ENCODE peak calls at places on chromosomes 16 and 17, in seven cellular contexts. Z is NCI-H510A treated with DMSO at 0.1 percent for 48 hours, W is Right ventricle myocardium superior, E is mucosa of gallbladder, Y is tibial artery, F is fibroblast of lung, O is amniotic epithelial cell. N is an unnamed sample.

GRCh38 chr17:21502301-21502700 is 126.1 kb downstream of the KCNJ12 start:
- DNase-seq in W (no peak), Y (no peak), F (no peak), Z (no peak), E (no peak), O (no peak), N (no peak)

GRCh38 chr16:49415083-49415482 is 41.5 kb downstream of the C16orf78 start:
- DNase-seq in O (no peak), W (no peak), E (no peak), Y (no peak), Z (no peak), F (no peak), N (no peak)

GRCh38 chr16:23508589-23509440 is 1.5 kb downstream of the GGA2 start:
- DNase-seq in Z (no peak), Y (no peak), E (no peak), O (no peak), F (peak), W (no peak), N (no peak)

GRCh38 chr16:74448990-74449389 is 27.7 kb upstream of the CLEC18B start:
- DNase-seq in Y (peak), O (peak), W (peak), F (peak), E (peak), Z (no peak), N (peak)

GRCh38 chr17:31564883-31565297 is 173.4 kb downstream of the RAB11FIP4 start:
- DNase-seq in Y (no peak), E (no peak), W (no peak), F (peak), O (peak), Z (no peak), N (peak)

GRCh38 chr17:14474591-14474990 is 173.7 kb downstream of the HS3ST3B1 start:
- DNase-seq in O (no peak), W (no peak), F (no peak), Y (no peak), E (no peak), Z (no peak), N (no peak)

GRCh38 chr17:30981531-30982519 is 11.0 kb downstream of the RNF135 start:
- DNase-seq in F (no peak), E (no peak), Y (no peak), W (no peak), Z (no peak), O (no peak), N (no peak)

GRCh38 chr16:49366669-49367068 is 6.9 kb upstream of the C16orf78 start:
- DNase-seq in E (no peak), Z (no peak), O (no peak), F (no peak), Y (no peak), W (no peak), N (no peak)

GRCh38 chr17:18362509-18363020 is 785 bp downstream of the SHMT1 start:
- DNase-seq in O (peak), Z (peak), E (peak), W (peak), Y (peak), F (peak), N (peak)

GRCh38 chr16:82629441-82630027 is 2.8 kb downstream of the CDH13 start:
- DNase-seq in E (no peak), F (peak), O (peak), W (no peak), Y (no peak), Z (no peak), N (no peak)

GRCh38 chr17:36940313-36941264 is 3.3 kb downstream of the LHX1 start:
- DNase-seq in F (no peak), W (no peak), Z (no peak), Y (no peak), E (no peak), O (no peak), N (no peak)

GRCh38 chr17:37440424-37440823 is 33.7 kb downstream of the TADA2A start:
- DNase-seq in W (no peak), Y (no peak), E (no peak), Z (no peak), F (no peak), O (no peak), N (no peak)

N was measured in ovary.